ENCODE peak calls at places on chromosomes 2 and 18, in four cellular contexts. Z is bronchial epithelial cell, W is psoas muscle, X is WERI-Rb-1. D is an unnamed sample.

GRCh38 chr18:25921677-25922421 is 168.6 kb downstream of the SS18 start:
- DNase-seq in W (no peak), X (peak), Z (peak), D (no peak)

GRCh38 chr2:127661949-127662510 is 13.3 kb downstream of the LIMS2 start:
- DNase-seq in W (no peak), Z (no peak), X (no peak), D (no peak)

GRCh38 chr2:3342324-3342723 is 35.3 kb downstream of the EIPR1 start:
- DNase-seq in X (no peak), Z (no peak), W (no peak), D (no peak)

GRCh38 chr2:11314482-11314881 is 30.0 kb downstream of the ROCK2 start:
- DNase-seq in Z (no peak), W (no peak), X (no peak), D (no peak)

GRCh38 chr18:74289946-74290478 is 1.8 kb downstream of the CYB5A start:
- DNase-seq in X (no peak), W (no peak), Z (no peak), D (no peak)

GRCh38 chr2:8324164-8324848 is 357.6 kb upstream of the ID2 start:
- DNase-seq in Z (no peak), W (no peak), X (peak), D (no peak)

GRCh38 chr2:190682168-190682567 is 33.3 kb downstream of the NAB1 start:
- DNase-seq in W (no peak), Z (peak), X (no peak), D (no peak)

GRCh38 chr18:79242246-79242645 is 153.5 kb upstream of the NFATC1 start:
- DNase-seq in W (no peak), X (no peak), Z (no peak), D (no peak)

GRCh38 chr2:43218550-43219382 is 7.6 kb downstream of the ZFP36L2 start:
- DNase-seq in W (peak), X (no peak), Z (peak), D (peak)

GRCh38 chr2:226213717-226214116 is 585.9 kb downstream of the IRS1 start:
- DNase-seq in W (no peak), X (no peak), Z (peak), D (peak)

GRCh38 chr2:48482313-48482712 is 47.6 kb upstream of the STON1 start:
- DNase-seq in Z (no peak), W (no peak), X (no peak), D (peak)

GRCh38 chr2:219560037-219560892 is 11.1 kb downstream of the OBSL1 start:
- DNase-seq in Z (no peak), X (no peak), W (no peak), D (no peak)

GRCh38 chr2:210003394-210003793 is 956 bp downstream of the RPE start:
- DNase-seq in Z (no peak), W (no peak), X (no peak), D (no peak)
- H3K4me3 ChIP-seq in Z (peak), W (peak), X (peak), D (peak)

DNA sequence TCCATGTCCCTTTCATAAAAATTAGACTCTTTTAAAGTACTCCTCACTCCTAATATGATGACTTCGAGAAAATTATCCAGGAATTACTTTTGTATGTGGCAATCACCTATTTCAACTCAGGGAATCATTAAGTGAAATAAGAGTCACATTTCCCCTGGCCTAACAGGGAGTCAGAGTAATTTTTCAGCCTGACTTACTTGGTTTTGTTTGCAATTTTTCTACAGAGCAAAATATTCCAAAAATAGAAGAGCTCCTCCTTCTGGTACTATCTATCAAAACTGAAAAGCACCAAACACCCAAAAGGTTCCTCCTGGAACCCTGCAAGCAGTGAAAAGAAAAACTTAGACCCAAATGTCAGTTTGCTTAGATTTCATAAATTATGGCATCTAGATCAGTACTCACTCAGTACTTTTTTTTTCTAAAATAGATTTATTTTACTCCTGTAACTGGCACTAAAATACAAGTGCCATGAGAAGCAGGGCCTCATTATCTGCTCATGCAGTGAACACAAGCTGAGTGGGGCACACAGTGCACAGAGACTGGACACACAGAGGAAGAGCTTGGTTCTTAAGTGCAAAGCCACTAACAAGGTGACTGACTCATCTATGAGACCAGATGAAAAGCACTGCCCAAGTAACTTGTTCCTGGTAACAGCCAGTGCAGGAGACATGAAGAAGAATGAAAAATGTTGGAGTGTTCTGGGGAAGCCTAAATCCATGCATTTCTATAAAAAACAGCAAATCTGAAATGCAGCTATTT is 28.7 kb downstream of the ACAA2 start:
- DNase-seq in W (no peak), X (no peak), Z (peak), D (peak)
- TF ChIP-seq CTCF in W (peak), X (peak), Z (peak), D (peak)

DNA sequence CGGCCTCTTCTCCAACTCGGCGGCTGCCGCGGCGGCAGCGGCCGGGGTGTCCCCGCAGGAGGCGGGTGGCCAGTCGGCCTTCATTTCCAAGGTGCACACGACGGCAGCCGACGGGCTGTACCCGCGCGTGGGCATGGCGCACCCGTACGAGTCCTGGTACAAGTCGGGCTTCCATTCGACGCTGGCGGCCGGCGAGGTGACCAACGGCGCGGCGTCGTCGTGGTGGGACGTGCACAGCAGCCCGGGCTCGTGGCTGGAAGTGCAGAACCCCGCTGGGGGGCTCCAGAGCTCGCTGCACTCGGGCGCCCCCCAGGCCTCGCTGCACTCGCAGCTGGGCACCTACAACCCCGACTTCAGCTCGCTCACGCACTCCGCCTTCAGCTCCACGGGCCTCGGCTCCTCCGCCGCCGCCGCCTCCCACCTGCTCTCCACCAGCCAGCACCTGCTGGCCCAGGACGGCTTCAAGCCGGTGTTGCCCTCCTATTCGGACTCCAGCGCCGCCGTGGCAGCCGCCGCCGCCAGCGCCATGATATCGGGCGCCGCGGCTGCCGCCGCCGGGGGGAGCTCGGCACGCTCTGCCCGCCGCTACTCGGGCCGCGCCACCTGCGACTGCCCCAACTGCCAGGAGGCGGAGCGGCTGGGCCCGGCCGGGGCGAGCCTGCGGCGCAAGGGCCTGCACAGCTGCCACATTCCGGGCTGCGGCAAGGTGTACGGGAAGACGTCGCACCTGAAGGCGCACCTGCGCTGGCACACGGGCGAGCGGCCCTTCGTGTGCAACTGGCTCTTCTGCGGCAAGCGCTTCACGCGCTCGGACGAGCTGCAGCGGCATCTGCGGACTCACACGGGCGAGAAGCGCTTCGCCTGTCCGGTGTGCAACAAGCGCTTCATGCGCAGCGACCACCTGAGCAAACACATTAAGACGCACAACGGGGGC is 1.9 kb downstream of the SP9 start:
- DNase-seq in W (peak), X (peak), Z (no peak), D (no peak)
- H3K4me3 ChIP-seq in W (peak), X (peak), Z (peak), D (peak)

DNA sequence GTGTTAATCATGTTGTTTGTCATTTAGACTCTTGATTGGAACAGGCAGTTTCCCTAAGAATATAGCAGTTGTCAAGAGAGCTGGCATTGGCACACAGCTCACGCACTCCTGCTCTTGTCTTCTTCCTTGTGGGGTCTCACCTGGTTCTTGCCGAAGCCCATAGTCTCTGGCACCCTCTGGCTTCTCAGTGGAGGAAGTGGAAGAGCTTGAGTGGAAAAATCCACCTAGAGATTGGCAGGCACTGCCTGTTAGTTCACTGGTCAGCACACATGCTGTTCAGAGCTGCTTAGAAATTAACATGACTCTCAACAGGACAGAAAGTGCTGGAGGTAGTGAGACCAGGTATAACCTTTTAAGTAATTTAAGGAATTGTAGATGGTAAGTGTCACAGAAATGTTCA is 28.3 kb downstream of the SCTR start:
- DNase-seq in X (no peak), W (no peak), Z (no peak), D (no peak)
- TF ChIP-seq CTCF in X (no peak), W (no peak), Z (no peak), D (no peak)

GRCh38 chr2:27915191-27915590 is 24.7 kb downstream of the BABAM2 start:
- DNase-seq in W (no peak), Z (no peak), X (no peak), D (no peak)

GRCh38 chr2:27914793-27915175 is 24.3 kb downstream of the BABAM2 start:
- DNase-seq in X (no peak), W (no peak), Z (peak), D (no peak)

GRCh38 chr2:27915874-27916273 is 25.3 kb downstream of the BABAM2 start:
- DNase-seq in X (no peak), W (no peak), Z (no peak), D (no peak)

GRCh38 chr2:27912512-27912911 is 22.0 kb downstream of the BABAM2 start:
- DNase-seq in Z (no peak), X (no peak), W (no peak), D (no peak)

GRCh38 chr2:27914046-27914792 is 23.7 kb downstream of the BABAM2 start:
- DNase-seq in W (no peak), X (no peak), Z (no peak), D (no peak)
- H3K4me3 ChIP-seq in W (no peak), X (no peak), Z (no peak), D (no peak)

D was measured in astrocyte of the spinal cord.